ENCODE peak calls at places on chromosome 21, in nine cellular contexts. S, B, X, A, E, C, W, U and K are unnamed samples. For H3K27me3, the result is how much of the 10 kb centered on the place peaks cover.

GRCh38 chr21:17270234-17270633 is 242.6 kb upstream of the CXADR start:
- DNase-seq in B (no peak), S (no peak), X (no peak), U (no peak), A (peak), W (peak), C (no peak), E (no peak), K (peak)

GRCh38 chr21:34670220-34670961 is 1.6 kb downstream of the CLIC6 start:
- DNase-seq in S (peak), E (no peak), X (no peak), B (no peak), C (peak), A (no peak), W (peak), U (peak), K (no peak)

GRCh38 chr21:25421327-25422028 is 185.8 kb downstream of the MRPL39 start:
- DNase-seq in A (no peak), S (peak), C (no peak), W (peak), B (peak), U (no peak), E (peak), X (no peak), K (no peak)

GRCh38 chr21:28971171-28971570 is 21.5 kb downstream of the LTN1 start:
- DNase-seq in U (no peak), X (no peak), E (no peak), B (no peak), C (no peak), W (no peak), A (no peak), S (no peak), K (no peak)

GRCh38 chr21:25541042-25541441 is 66.2 kb downstream of the MRPL39 start:
- DNase-seq in A (no peak), C (no peak), W (no peak), U (no peak), X (no peak), S (no peak), E (no peak), B (no peak), K (no peak)

GRCh38 chr21:35208810-35209517 is 159.9 kb upstream of the RUNX1 start:
- DNase-seq in X (no peak), U (no peak), B (no peak), S (no peak), C (no peak), A (no peak), E (no peak), W (peak), K (no peak)

GRCh38 chr21:24514081-24514733 is 1093.1 kb downstream of the MRPL39 start:
- DNase-seq in C (no peak), S (no peak), U (no peak), E (no peak), W (peak), B (no peak), A (no peak), X (no peak), K (no peak)

GRCh38 chr21:9758888-9759287 is 762.5 kb upstream of the TPTE start:
- DNase-seq in X (no peak), B (no peak), U (no peak), S (no peak), E (no peak), C (no peak), A (no peak), W (no peak), K (no peak)

GRCh38 chr21:29217818-29218252 is 80.9 kb upstream of the BACH1 start:
- DNase-seq in S (no peak), X (no peak), C (no peak), B (no peak), U (no peak), A (no peak), W (peak), E (no peak), K (no peak)

GRCh38 chr21:43311303-43311817 is 115.6 kb downstream of the SIK1 start:
- DNase-seq in A (no peak), X (no peak), U (peak), W (no peak), S (no peak), B (no peak), E (no peak), C (no peak), K (no peak)

GRCh38 chr21:26169061-26169610 is 1.4 kb downstream of the APP start:
- DNase-seq in B (peak), W (peak), C (no peak), A (peak), X (no peak), E (no peak), S (no peak), U (peak), K (peak)

GRCh38 chr21:42220138-42220701 is 1.3 kb downstream of the ABCG1 start:
- DNase-seq in E (peak), W (peak), A (peak), C (no peak), S (peak), B (peak), U (peak), X (no peak), K (peak)

GRCh38 chr21:17053321-17053720 is 459.5 kb upstream of the CXADR start:
- DNase-seq in A (no peak), C (no peak), E (no peak), U (no peak), X (no peak), S (no peak), B (no peak), W (no peak), K (no peak)

GRCh38 chr21:41923641-41924342 is 30.0 kb downstream of the C2CD2 start:
- DNase-seq in E (no peak), S (no peak), B (no peak), X (no peak), A (peak), W (peak), U (no peak), C (no peak), K (peak)

GRCh38 chr21:26881504-26882228 is 36.5 kb upstream of the ADAMTS1 start:
- DNase-seq in X (no peak), A (no peak), S (no peak), W (peak), B (no peak), U (no peak), E (no peak), C (no peak), K (no peak)

GRCh38 chr21:16775056-16775455 is 737.8 kb upstream of the CXADR start:
- DNase-seq in E (no peak), W (no peak), C (no peak), A (no peak), U (no peak), B (no peak), X (no peak), S (no peak), K (no peak)

GRCh38 chr21:42973309-42973990 is 912 bp upstream of the PKNOX1 start:
- DNase-seq in S (no peak), X (no peak), E (no peak), C (peak), W (no peak), A (no peak), U (no peak), B (peak), K (peak)

GRCh38 chr21:28828981-28829380 is 163.7 kb downstream of the LTN1 start:
- DNase-seq in C (no peak), W (no peak), B (no peak), E (no peak), S (no peak), X (no peak), A (no peak), U (no peak), K (no peak)

GRCh38 chr21:42441963-42442362 is 38.3 kb downstream of the UBASH3A start:
- DNase-seq in A (no peak), E (no peak), W (no peak), U (no peak), C (no peak), X (no peak), S (no peak), B (no peak), K (no peak)

GRCh38 chr21:15014220-15014619 is 50.6 kb downstream of the NRIP1 start:
- DNase-seq in B (no peak), U (no peak), S (no peak), C (no peak), X (no peak), W (no peak), E (no peak), A (no peak), K (no peak)

GRCh38 chr21:17492415-17493168 is 20.3 kb upstream of the CXADR start:
- DNase-seq in W (no peak), X (no peak), B (no peak), E (no peak), C (no peak), S (no peak), U (no peak), A (no peak), K (no peak)

GRCh38 chr21:26842976-26843911 is 2.0 kb downstream of the ADAMTS1 start:
- DNase-seq in S (no peak), W (peak), C (peak), B (no peak), E (no peak), X (peak), U (peak), A (peak), K (peak)

GRCh38 chr21:16079830-16080229 is 350.0 kb downstream of the USP25 start:
- DNase-seq in B (no peak), E (no peak), U (no peak), S (no peak), W (peak), A (no peak), X (no peak), C (no peak), K (no peak)

GRCh38 chr21:42754270-42754933 is 101.0 kb downstream of the PDE9A start:
- DNase-seq in S (no peak), B (no peak), U (no peak), C (peak), W (no peak), X (no peak), A (no peak), E (no peak), K (no peak)

GRCh38 chr21:25589905-25590304 is 17.4 kb downstream of the MRPL39 start:
- DNase-seq in C (no peak), U (no peak), S (no peak), X (no peak), W (no peak), B (no peak), A (no peak), E (no peak), K (no peak)

GRCh38 chr21:37878946-37879660 is 37.2 kb downstream of the KCNJ6 start:
- DNase-seq in C (no peak), S (no peak), U (no peak), X (no peak), A (no peak), E (no peak), W (peak), B (no peak), K (no peak)

GRCh38 chr21:43208561-43209332 is 39.9 kb downstream of the CRYAA start:
- DNase-seq in W (no peak), X (no peak), E (no peak), B (no peak), A (no peak), C (peak), S (no peak), U (peak), K (peak)

GRCh38 chr21:38054334-38054733 is 138.1 kb upstream of the KCNJ6 start:
- DNase-seq in B (no peak), C (no peak), A (no peak), S (no peak), X (no peak), E (no peak), W (no peak), U (no peak), K (no peak)

GRCh38 chr21:15968911-15969310 is 239.1 kb downstream of the USP25 start:
- DNase-seq in W (no peak), S (no peak), X (no peak), U (no peak), C (no peak), B (no peak), E (no peak), A (no peak), K (no peak)

GRCh38 chr21:38773108-38774061 is 32.3 kb upstream of the ETS2 start:
- DNase-seq in E (no peak), X (peak), U (no peak), C (no peak), B (no peak), S (no peak), A (no peak), W (peak), K (no peak)

GRCh38 chr21:44516828-44517174 is 23.2 kb downstream of the KRTAP10-1 start:
- DNase-seq in X (no peak), U (no peak), A (no peak), S (no peak), W (no peak), B (no peak), C (peak), E (no peak), K (no peak)

GRCh38 chr21:44515359-44516165 is 24.4 kb downstream of the KRTAP10-1 start:
- DNase-seq in X (no peak), A (no peak), S (no peak), B (no peak), C (no peak), W (no peak), E (no peak), U (no peak), K (no peak)

GRCh38 chr21:44518684-44519083 is 21.3 kb downstream of the KRTAP10-1 start:
- DNase-seq in E (no peak), B (no peak), U (no peak), C (peak), S (no peak), W (no peak), X (no peak), A (no peak), K (no peak)

GRCh38 chr21:44516342-44516741 is 23.7 kb downstream of the KRTAP10-1 start:
- DNase-seq in W (no peak), S (no peak), C (no peak), U (no peak), A (no peak), B (no peak), X (no peak), E (no peak), K (no peak)

DNA sequence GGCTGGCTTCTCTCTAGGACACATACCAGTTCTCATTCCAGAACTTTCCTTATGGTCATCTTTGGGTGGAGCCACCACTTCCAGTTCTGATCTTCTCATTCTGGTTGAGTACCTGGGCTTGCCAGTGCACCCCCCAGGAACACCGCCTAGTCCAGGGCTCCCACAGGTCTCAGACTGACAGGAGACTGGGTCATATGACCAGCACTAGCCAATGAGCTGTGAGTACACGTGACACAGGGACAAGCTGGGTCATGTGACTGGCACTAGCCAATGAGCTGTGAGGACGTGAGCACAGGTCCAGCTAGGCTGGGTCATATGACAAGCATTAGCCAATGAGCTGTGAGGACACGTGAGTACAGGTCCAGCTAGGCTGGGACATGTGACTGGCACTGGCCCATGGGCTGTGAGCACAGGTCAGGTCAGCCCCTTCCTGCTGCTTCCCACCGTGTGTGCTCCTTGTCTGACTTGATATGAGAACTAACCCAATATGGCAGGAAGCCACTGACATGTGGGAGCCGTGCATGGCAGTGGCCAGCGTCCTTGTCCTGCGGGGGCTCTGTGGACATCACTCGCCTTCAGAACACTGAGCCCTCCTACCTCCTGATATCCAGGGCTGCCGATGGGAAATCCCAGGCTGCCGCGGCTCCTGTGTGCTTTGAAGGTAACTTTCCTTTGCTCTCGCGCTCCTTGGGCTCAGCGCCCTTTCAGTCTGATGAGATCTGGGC is 22.7 kb downstream of the KRTAP10-1 start:
- DNase-seq in B (no peak), A (no peak), X (no peak), S (no peak), E (no peak), W (peak), U (no peak), C (peak), K (no peak)
- H3K27me3 ChIP-seq in B (under half), A (under half), X (under half), S (under half), E (under half), W (under half), U (under half), C (under half), K (under half)

DNA sequence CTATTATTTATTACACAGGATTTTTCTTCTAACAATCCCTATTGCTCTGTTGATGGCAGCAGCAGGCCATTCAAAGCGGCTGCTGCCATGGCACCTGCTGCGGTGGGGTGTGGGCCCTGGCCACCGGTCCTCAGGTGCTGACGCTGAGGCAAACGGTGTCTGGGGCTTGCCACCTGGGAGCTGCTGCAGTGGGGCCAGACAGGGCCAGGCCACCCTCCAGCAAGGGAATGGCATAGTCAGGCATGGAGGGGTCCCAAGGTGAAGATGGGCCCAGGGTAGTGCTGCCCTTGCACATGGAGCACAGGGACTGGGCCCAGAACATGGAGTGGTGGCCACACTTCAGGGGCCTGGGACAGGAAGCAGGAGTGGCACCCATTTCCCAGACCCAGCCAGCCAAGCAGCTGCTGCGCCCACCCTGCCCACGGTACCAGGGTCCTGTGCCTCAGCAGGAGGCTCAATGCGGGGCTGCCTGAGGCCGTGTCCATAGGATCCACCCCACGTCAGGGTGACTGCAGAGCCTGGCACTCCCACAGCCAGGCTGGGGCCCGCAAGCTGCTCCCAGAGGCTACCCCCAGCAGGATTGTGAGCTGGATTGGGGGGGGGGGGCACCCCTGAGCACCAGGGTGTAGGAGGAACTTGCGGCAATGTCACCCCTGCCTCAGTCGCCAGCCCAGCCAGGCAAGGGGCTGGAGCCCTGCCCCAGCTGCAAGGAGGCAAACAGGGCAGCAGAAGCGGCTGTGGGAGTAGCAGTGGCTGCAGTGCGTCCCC is 53.9 kb upstream of the KRTAP11-1 start:
- DNase-seq in B (no peak), C (no peak), W (no peak), A (no peak), U (no peak), E (no peak), X (no peak), S (no peak), K (no peak)
- H3K27me3 ChIP-seq in B (under half), C (under half), W (under half), A (under half), U (under half), E (under half), X (under half), S (under half), K (under half)

GRCh38 chr21:36818051-36818450 is 119.1 kb downstream of the SIM2 start:
- DNase-seq in X (no peak), A (no peak), E (no peak), B (no peak), C (no peak), U (no peak), S (no peak), W (no peak), K (no peak)

GRCh38 chr21:36815284-36815683 is 116.4 kb downstream of the SIM2 start:
- DNase-seq in B (no peak), U (no peak), E (no peak), A (no peak), S (no peak), W (no peak), C (no peak), X (no peak), K (no peak)

GRCh38 chr21:36816556-36817130 is 117.7 kb downstream of the SIM2 start:
- DNase-seq in C (no peak), A (no peak), X (no peak), E (no peak), W (no peak), S (no peak), U (no peak), B (no peak), K (no peak)

GRCh38 chr21:36821032-36821299 is 122.1 kb downstream of the SIM2 start:
- DNase-seq in U (no peak), C (no peak), W (no peak), A (no peak), X (no peak), S (no peak), B (no peak), E (no peak), K (no peak)

GRCh38 chr21:36820176-36821031 is 121.5 kb downstream of the SIM2 start:
- DNase-seq in B (no peak), E (no peak), W (no peak), S (no peak), X (no peak), U (no peak), A (no peak), C (no peak), K (no peak)
- H3K27me3 ChIP-seq in B (under half), E (under half), W (under half), S (under half), X (under half), U (under half), A (under half), C (under half), K (under half)

GRCh38 chr21:45618287-45618686 is 25.2 kb upstream of the PCBP3 start:
- DNase-seq in X (no peak), B (no peak), U (no peak), S (no peak), E (no peak), A (no peak), C (peak), W (peak), K (peak)
- H3K27me3 ChIP-seq in X (under half), B (under half), U (under half), S (under half), E (under half), A (half or more), C (under half), W (under half), K (under half)

GRCh38 chr21:32595431-32595830 is 10.1 kb upstream of the TCP10L start:
- DNase-seq in E (no peak), A (no peak), U (no peak), B (no peak), S (no peak), C (no peak), X (no peak), W (no peak), K (no peak)

GRCh38 chr21:32603131-32603530 is 9.0 kb downstream of the CFAP298 start:
- DNase-seq in A (no peak), U (no peak), W (no peak), C (no peak), E (no peak), B (no peak), X (no peak), S (no peak), K (no peak)

GRCh38 chr21:32602099-32602498 is 10.1 kb downstream of the CFAP298 start:
- DNase-seq in U (no peak), S (no peak), C (no peak), X (no peak), E (no peak), W (no peak), A (no peak), B (no peak), K (no peak)

GRCh38 chr21:32597205-32597604 is 11.9 kb upstream of the TCP10L start:
- DNase-seq in U (no peak), B (no peak), X (no peak), C (no peak), A (no peak), E (no peak), S (no peak), W (peak), K (no peak)

DNA sequence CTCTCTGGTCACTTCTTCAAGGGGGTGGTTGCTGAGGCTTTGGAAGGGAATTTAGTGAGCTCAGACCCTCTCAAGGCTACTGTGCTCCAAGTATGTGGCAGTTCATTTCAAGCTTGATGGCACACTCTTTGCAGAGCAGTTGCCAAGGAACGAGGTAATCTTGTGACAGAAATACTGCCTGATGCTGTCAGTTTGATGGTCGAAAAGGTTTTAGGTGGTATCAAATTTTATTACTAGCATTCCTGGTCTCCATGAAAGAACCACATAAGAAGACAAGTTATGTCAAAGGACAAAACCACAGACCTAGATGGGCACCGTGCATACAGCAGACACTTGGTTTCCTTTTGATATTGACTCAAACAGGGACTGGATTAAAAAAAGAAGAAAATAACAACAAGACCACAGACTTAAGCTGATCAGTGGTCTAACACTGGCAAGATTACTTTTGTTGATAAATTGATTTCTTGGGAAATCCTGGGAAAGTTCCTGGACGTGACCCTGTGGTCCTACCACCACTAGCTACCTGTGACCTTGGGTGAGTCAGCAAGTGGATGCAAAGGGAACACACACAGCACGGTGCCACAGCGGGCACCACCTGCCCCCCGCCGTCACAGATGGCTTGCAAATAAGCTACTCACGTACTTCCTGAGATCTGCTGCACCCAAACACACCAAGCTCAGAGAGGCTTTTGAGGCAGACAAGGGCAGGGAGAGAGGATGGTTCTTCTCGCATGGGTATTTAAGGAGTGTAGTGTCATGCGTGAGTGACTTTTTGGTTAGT is 12.8 kb downstream of the CFAP298 start:
- DNase-seq in B (no peak), S (no peak), E (no peak), U (no peak), C (no peak), A (no peak), W (no peak), X (no peak), K (no peak)
- H3K27me3 ChIP-seq in B (under half), S (under half), E (under half), U (under half), C (under half), A (under half), W (under half), X (under half), K (under half)